ENCODE peak calls at places on chromosomes 2 and 18, in five cellular contexts. Z is H1, I is HepG2, E is GM12878, D is K562. Y is an unnamed sample.

GRCh38 chr2:212546669-212547068 is 8.1 kb upstream of the ERBB4 start:
- DNase-seq in E (no peak), D (no peak), I (no peak), Z (no peak), Y (no peak)

GRCh38 chr2:192535956-192536685 is 341.4 kb upstream of the TMEFF2 start:
- DNase-seq in D (no peak), E (no peak), I (no peak), Z (no peak), Y (no peak)

GRCh38 chr18:48781041-48781989 is 169.4 kb downstream of the SMAD7 start:
- DNase-seq in Z (no peak), E (no peak), D (peak), I (peak), Y (no peak)

GRCh38 chr2:163369111-163369510 is 366.7 kb downstream of the FIGN start:
- DNase-seq in D (no peak), Z (no peak), I (no peak), E (no peak), Y (no peak)

GRCh38 chr2:231191896-231192872 is 6.2 kb upstream of the ARMC9 start:
- DNase-seq in E (no peak), D (peak), I (peak), Z (peak), Y (no peak)

GRCh38 chr2:14285812-14286211 is 346.7 kb upstream of the LRATD1 start:
- DNase-seq in Z (no peak), E (no peak), I (no peak), D (no peak), Y (no peak)

GRCh38 chr18:9782073-9782857 is 74.2 kb downstream of the RAB31 start:
- DNase-seq in E (no peak), I (no peak), Z (no peak), D (no peak), Y (no peak)

GRCh38 chr2:110748489-110748867 is 16.1 kb downstream of the ACOXL start:
- DNase-seq in D (no peak), E (peak), Z (no peak), I (no peak), Y (no peak)

GRCh38 chr2:159904565-159905281 is 106.7 kb upstream of the CD302 start:
- DNase-seq in I (no peak), D (peak), E (no peak), Z (no peak), Y (no peak)

GRCh38 chr2:133489641-133490411 is 78.4 kb downstream of the NCKAP5 start:
- DNase-seq in Z (no peak), I (no peak), D (no peak), E (no peak), Y (no peak)

GRCh38 chr2:101807242-101807641 is 109.7 kb downstream of the MAP4K4 start:
- DNase-seq in I (no peak), E (no peak), D (no peak), Z (no peak), Y (no peak)
- H3K27ac ChIP-seq in I (no peak), E (no peak), D (no peak), Z (no peak), Y (no peak)

DNA sequence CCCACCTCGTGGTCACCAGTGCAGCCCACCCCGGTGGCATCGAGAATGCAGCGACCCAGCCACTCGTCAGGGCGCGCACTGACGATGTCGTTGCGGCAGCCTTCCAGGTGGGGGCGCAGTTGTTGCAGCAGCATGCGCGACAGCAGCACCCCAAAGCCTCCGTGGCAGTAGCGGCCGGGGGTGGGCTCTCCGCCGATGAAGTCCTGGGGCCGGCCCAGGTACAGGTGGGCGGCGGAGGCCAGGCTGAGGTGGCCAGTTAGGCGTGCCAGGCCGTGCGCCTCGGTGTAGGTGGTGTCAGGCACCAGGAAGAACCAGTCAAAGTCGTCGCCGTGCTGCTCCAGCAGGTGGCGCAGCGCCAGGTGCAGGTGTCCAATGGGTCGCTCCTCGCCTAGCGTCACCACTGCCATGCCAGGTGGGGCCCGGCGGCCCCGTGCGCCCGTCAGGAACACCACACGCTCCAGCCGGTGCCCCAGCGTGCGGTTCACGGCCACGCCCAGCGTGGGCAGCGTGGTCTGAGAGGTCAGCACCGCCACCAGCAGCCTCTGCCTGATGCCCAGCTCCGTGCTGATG is 1.9 kb downstream of the CHPF start:
- DNase-seq in E (peak), D (peak), I (peak), Z (peak), Y (peak)
- TF ChIP-seq ATF3 in E (peak), D (no peak), I (no peak), Z (peak), Y (no peak)

DNA sequence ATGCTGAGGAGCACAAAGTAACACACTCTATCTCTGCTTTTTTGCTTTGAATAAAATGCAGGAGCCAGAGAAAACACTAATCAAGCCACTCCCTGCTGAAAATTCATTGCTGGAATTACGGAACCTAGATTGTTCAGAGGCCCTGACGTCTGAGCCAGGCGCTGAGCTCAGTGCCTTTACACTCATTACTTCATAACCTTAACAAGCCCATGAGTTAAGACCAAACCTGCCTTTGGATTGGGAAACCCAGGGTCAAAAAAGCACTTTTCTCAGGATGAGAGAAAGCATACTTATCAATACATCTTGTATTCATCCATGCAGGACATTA is 790 bp downstream of the INO80C start:
- DNase-seq in I (no peak), Z (no peak), E (no peak), D (no peak), Y (no peak)
- H3K9ac ChIP-seq in I (peak), Z (peak), E (peak), D (peak), Y (peak)

GRCh38 chr2:216370961-216371633 is 1.2 kb downstream of the MARCHF4 start:
- DNase-seq in I (no peak), Z (no peak), D (no peak), E (no peak), Y (no peak)
- H3K27ac ChIP-seq in I (no peak), Z (no peak), D (no peak), E (no peak), Y (no peak)

DNA sequence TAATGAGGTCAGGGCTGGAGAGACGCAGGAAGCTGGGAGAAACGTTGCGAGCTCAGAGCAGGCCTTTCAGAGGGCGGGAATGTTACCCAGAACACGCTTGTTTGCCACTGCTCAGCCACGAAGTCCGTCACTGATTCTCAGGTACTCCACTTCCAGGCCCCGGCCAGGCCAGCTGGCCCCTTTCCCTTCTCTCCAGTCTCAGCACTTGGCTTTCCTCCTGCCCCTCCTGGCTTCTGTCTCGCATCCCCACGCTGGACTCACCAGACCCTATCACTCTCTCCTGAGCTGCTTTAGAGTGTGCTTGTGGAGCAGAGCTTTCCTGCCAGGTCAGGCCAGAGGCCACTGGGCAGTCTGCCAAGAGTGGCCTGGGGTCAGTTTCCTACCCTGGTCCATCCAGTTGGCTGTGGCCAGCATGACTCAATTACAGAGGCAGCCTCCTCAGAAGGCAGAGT is 151.4 kb downstream of the TWIST2 start:
- DNase-seq in E (no peak), D (no peak), I (peak), Z (no peak), Y (no peak)
- TF ChIP-seq ATF3 in E (no peak), D (no peak), I (no peak), Z (no peak), Y (no peak)

GRCh38 chr2:10129490-10129889 is 7.0 kb downstream of the RRM2 start:
- DNase-seq in E (no peak), I (no peak), Z (no peak), D (no peak), Y (no peak)
- H3K9ac ChIP-seq in E (no peak), I (no peak), Z (no peak), D (no peak), Y (no peak)

GRCh38 chr18:77114564-77115391 is 17.8 kb downstream of the MBP start:
- DNase-seq in D (no peak), Z (no peak), I (peak), E (no peak), Y (no peak)
- H3K27ac ChIP-seq in D (no peak), Z (no peak), I (peak), E (no peak), Y (no peak)

GRCh38 chr2:233976690-233977294 is 59.6 kb downstream of the TRPM8 start:
- DNase-seq in I (peak), E (peak), D (no peak), Z (no peak), Y (peak)

GRCh38 chr2:233973786-233974185 is 56.6 kb downstream of the TRPM8 start:
- DNase-seq in Z (no peak), D (no peak), E (no peak), I (no peak), Y (no peak)

GRCh38 chr2:233972941-233973575 is 55.9 kb downstream of the TRPM8 start:
- DNase-seq in D (no peak), E (no peak), Z (no peak), I (no peak), Y (no peak)

GRCh38 chr2:233976087-233976486 is 58.9 kb downstream of the TRPM8 start:
- DNase-seq in Z (no peak), D (no peak), E (no peak), I (no peak), Y (no peak)

DNA sequence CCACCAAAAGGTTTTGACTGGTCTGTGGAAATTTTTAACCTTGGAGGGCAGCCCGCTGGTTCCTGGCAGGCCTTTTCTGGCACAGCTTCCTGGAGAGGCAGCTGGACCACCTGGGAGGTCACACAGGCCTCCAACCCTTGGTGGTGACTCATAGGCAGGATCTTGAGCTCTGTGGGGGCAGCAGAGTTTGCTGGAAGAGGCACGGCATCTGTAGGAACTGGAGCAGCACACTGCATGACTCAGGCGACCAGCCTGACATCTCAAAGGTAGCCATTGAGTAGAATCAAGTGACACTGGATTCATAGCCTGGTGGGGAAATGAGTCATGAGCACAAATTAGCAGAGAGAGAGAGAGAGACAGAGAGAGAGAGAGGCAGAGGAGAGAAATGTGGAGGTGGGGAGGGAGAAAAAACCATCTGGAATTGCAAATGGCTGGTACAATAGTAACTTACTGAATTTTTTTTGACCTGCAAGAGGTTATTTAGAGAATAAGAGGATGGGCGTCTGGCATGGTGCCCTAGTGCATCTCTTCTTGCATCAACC is 57.4 kb downstream of the TRPM8 start:
- DNase-seq in Z (peak), E (no peak), I (peak), D (peak), Y (peak)
- TF ChIP-seq ATF3 in Z (no peak), E (no peak), I (peak), D (no peak), Y (no peak)

DNA sequence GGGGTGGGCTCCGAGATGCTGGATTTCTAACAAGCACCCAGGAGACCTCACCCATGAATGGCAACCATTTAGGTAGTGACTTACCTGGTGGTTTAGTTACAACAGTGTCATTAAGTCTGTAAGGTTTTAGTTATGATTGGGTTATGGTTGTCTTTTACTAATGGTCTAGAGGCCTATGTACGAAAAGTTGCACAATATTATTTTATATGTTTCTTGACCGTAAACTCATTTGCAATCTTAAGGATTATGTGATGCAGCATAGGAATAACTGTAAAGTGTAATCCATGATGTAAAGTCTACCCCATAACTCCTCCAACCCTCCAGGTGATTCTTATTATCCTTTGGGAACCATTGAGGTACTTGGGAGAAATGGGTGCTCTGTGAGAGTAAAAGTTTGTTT is 155.4 kb upstream of the ZEB2 start:
- DNase-seq in E (no peak), I (no peak), D (no peak), Z (no peak), Y (no peak)
- H3K9ac ChIP-seq in E (no peak), I (no peak), D (no peak), Z (no peak), Y (no peak)

GRCh38 chr2:78118037-78118436 is 595.9 kb upstream of the LRRTM4 start:
- DNase-seq in I (no peak), D (no peak), Z (no peak), E (no peak), Y (no peak)
- H3K27ac ChIP-seq in I (no peak), D (no peak), Z (no peak), E (no peak), Y (no peak)

Y was measured in HCT116.